ENCODE peak calls at places on chromosome 6, in eight cellular contexts. One of them, this sample, is unnamed. For H3K27me3 and H3K9me3, the result is how much of the 10 kb centered on the place peaks cover.

GRCh38 chr6:84575264-84575663 is 189.1 kb downstream of the TBX18 start:
- DNase-seq in WERI-Rb-1: no peak
- DNase-seq in AG04450: no peak
- DNase-seq in spleen: no peak
- DNase-seq in HepG2: no peak
- DNase-seq in heart right ventricle: no peak
- DNase-seq in tibial nerve: no peak
- DNase-seq in breast epithelium: no peak
- DNase-seq in this sample: no peak

GRCh38 chr6:41451039-41451438 is 95.1 kb upstream of the FOXP4 start:
- DNase-seq in HepG2: no peak
- DNase-seq in WERI-Rb-1: peak
- DNase-seq in heart right ventricle: peak
- DNase-seq in breast epithelium: no peak
- DNase-seq in AG04450: no peak
- DNase-seq in spleen: no peak
- DNase-seq in tibial nerve: no peak
- DNase-seq in this sample: no peak

GRCh38 chr6:14713008-14713452 is 532.8 kb upstream of the JARID2 start:
- DNase-seq in HepG2: no peak
- DNase-seq in breast epithelium: no peak
- DNase-seq in AG04450: no peak
- DNase-seq in WERI-Rb-1: no peak
- DNase-seq in tibial nerve: no peak
- DNase-seq in heart right ventricle: peak
- DNase-seq in spleen: no peak
- DNase-seq in this sample: peak

GRCh38 chr6:135274561-135275293 is 93.6 kb downstream of the MYB start:
- DNase-seq in breast epithelium: no peak
- DNase-seq in spleen: no peak
- DNase-seq in HepG2: no peak
- DNase-seq in WERI-Rb-1: no peak
- DNase-seq in tibial nerve: no peak
- DNase-seq in heart right ventricle: no peak
- DNase-seq in AG04450: no peak
- DNase-seq in this sample: no peak

GRCh38 chr6:154638369-154638768 is 94.8 kb upstream of the SCAF8 start:
- DNase-seq in AG04450: no peak
- DNase-seq in HepG2: no peak
- DNase-seq in spleen: no peak
- DNase-seq in heart right ventricle: no peak
- DNase-seq in breast epithelium: no peak
- DNase-seq in tibial nerve: no peak
- DNase-seq in WERI-Rb-1: no peak
- DNase-seq in this sample: no peak

GRCh38 chr6:33768644-33769120 is 20.2 kb downstream of the LEMD2 start:
- DNase-seq in WERI-Rb-1: peak
- DNase-seq in tibial nerve: peak
- DNase-seq in breast epithelium: peak
- DNase-seq in AG04450: peak
- DNase-seq in spleen: peak
- DNase-seq in heart right ventricle: peak
- DNase-seq in HepG2: peak
- DNase-seq in this sample: peak

GRCh38 chr6:4809999-4810918 is 34.1 kb downstream of the CDYL start:
- DNase-seq in HepG2: peak
- DNase-seq in heart right ventricle: no peak
- DNase-seq in spleen: no peak
- DNase-seq in tibial nerve: no peak
- DNase-seq in breast epithelium: no peak
- DNase-seq in AG04450: no peak
- DNase-seq in WERI-Rb-1: no peak
- DNase-seq in this sample: peak

GRCh38 chr6:83708970-83709747 is at the start of gene SNAP91:
- DNase-seq in WERI-Rb-1: peak
- DNase-seq in heart right ventricle: peak
- DNase-seq in spleen: peak
- DNase-seq in tibial nerve: no peak
- DNase-seq in breast epithelium: no peak
- DNase-seq in HepG2: no peak
- DNase-seq in AG04450: no peak
- DNase-seq in this sample: peak

GRCh38 chr6:144675231-144675861 is 390.2 kb downstream of the UTRN start:
- DNase-seq in breast epithelium: no peak
- DNase-seq in AG04450: no peak
- DNase-seq in HepG2: no peak
- DNase-seq in spleen: no peak
- DNase-seq in WERI-Rb-1: no peak
- DNase-seq in tibial nerve: no peak
- DNase-seq in heart right ventricle: no peak
- DNase-seq in this sample: no peak

GRCh38 chr6:87555506-87555905 is 34.3 kb downstream of the RARS2 start:
- DNase-seq in heart right ventricle: no peak
- DNase-seq in HepG2: no peak
- DNase-seq in spleen: no peak
- DNase-seq in AG04450: no peak
- DNase-seq in WERI-Rb-1: no peak
- DNase-seq in breast epithelium: no peak
- DNase-seq in tibial nerve: no peak
- DNase-seq in this sample: no peak

GRCh38 chr6:87561012-87561411 is 28.8 kb downstream of the RARS2 start:
- DNase-seq in breast epithelium: no peak
- DNase-seq in WERI-Rb-1: no peak
- DNase-seq in tibial nerve: no peak
- DNase-seq in AG04450: no peak
- DNase-seq in HepG2: no peak
- DNase-seq in heart right ventricle: no peak
- DNase-seq in spleen: no peak
- DNase-seq in this sample: no peak

GRCh38 chr6:87553159-87553765 is 36.5 kb downstream of the RARS2 start:
- DNase-seq in heart right ventricle: no peak
- DNase-seq in tibial nerve: no peak
- DNase-seq in AG04450: no peak
- DNase-seq in spleen: no peak
- DNase-seq in breast epithelium: no peak
- DNase-seq in HepG2: no peak
- DNase-seq in WERI-Rb-1: no peak
- DNase-seq in this sample: no peak

DNA sequence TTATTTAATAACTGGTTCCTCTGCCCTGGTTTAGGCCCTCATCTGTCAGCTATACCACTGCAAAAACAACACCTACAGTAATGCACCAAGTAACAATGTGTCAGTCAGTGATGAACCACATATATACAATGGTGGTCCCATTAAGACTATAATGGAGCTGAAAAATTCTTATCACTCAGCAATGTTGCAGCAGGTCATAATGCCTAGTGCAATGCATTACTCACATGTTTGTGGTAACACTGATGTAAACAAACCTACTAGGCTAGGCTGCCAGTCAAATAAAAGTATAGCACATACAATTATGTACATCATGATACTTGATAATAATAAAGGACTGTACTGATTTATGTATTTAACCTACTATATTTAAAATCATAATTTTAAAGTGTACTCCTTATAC is 31.3 kb downstream of the RARS2 start:
- DNase-seq in heart right ventricle: no peak
- DNase-seq in tibial nerve: no peak
- DNase-seq in spleen: no peak
- DNase-seq in breast epithelium: no peak
- DNase-seq in AG04450: no peak
- DNase-seq in HepG2: no peak
- DNase-seq in WERI-Rb-1: no peak
- DNase-seq in this sample: no peak
- H3K27me3 ChIP-seq in heart right ventricle: under half
- H3K27me3 ChIP-seq in tibial nerve: under half
- H3K27me3 ChIP-seq in spleen: under half
- H3K27me3 ChIP-seq in breast epithelium: under half
- H3K27me3 ChIP-seq in AG04450: under half
- H3K27me3 ChIP-seq in HepG2: under half
- H3K27me3 ChIP-seq in WERI-Rb-1: under half
- H3K27me3 ChIP-seq in this sample: under half

GRCh38 chr6:379367-380181 is 12.0 kb upstream of the IRF4 start:
- DNase-seq in tibial nerve: no peak
- DNase-seq in WERI-Rb-1: no peak
- DNase-seq in heart right ventricle: no peak
- DNase-seq in HepG2: no peak
- DNase-seq in AG04450: no peak
- DNase-seq in spleen: peak
- DNase-seq in breast epithelium: no peak
- DNase-seq in this sample: no peak
- H3K9me3 ChIP-seq in tibial nerve: under half
- H3K9me3 ChIP-seq in WERI-Rb-1: under half
- H3K9me3 ChIP-seq in heart right ventricle: under half
- H3K9me3 ChIP-seq in HepG2: under half
- H3K9me3 ChIP-seq in AG04450: under half
- H3K9me3 ChIP-seq in spleen: under half
- H3K9me3 ChIP-seq in breast epithelium: under half
- H3K9me3 ChIP-seq in this sample: under half

GRCh38 chr6:137879885-137880430 is 12.9 kb downstream of the TNFAIP3 start:
- DNase-seq in AG04450: no peak
- DNase-seq in spleen: no peak
- DNase-seq in HepG2: no peak
- DNase-seq in WERI-Rb-1: no peak
- DNase-seq in breast epithelium: no peak
- DNase-seq in heart right ventricle: no peak
- DNase-seq in tibial nerve: no peak
- DNase-seq in this sample: no peak

GRCh38 chr6:137880633-137881521 is 13.8 kb downstream of the TNFAIP3 start:
- DNase-seq in heart right ventricle: peak
- DNase-seq in AG04450: no peak
- DNase-seq in breast epithelium: no peak
- DNase-seq in HepG2: no peak
- DNase-seq in WERI-Rb-1: no peak
- DNase-seq in tibial nerve: no peak
- DNase-seq in spleen: peak
- DNase-seq in this sample: no peak

GRCh38 chr6:137883400-137883888 is 16.4 kb downstream of the TNFAIP3 start:
- DNase-seq in WERI-Rb-1: no peak
- DNase-seq in HepG2: no peak
- DNase-seq in AG04450: no peak
- DNase-seq in heart right ventricle: no peak
- DNase-seq in spleen: no peak
- DNase-seq in tibial nerve: no peak
- DNase-seq in breast epithelium: no peak
- DNase-seq in this sample: no peak

GRCh38 chr6:137882225-137882961 is 15.3 kb downstream of the TNFAIP3 start:
- DNase-seq in tibial nerve: no peak
- DNase-seq in WERI-Rb-1: no peak
- DNase-seq in breast epithelium: no peak
- DNase-seq in spleen: no peak
- DNase-seq in heart right ventricle: no peak
- DNase-seq in AG04450: no peak
- DNase-seq in HepG2: no peak
- DNase-seq in this sample: no peak

DNA sequence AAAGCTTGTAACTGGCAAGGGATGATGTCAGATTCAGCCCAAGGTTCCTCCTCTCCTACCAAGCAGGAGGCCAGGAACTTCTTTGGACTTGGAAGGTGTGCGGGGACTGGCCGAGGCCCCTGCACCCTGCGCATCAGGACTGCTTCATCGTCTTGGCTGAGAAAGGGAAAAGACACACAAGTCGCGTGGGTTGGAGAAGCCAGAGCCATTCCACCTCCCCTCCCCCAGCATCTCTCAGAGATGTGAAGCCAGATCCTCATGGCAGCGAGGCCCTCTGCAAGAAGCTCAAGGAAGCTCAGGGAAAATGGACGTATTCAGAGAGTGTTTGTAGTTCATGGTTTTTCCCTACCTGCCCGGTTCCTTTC is 14.4 kb downstream of the TNFAIP3 start:
- DNase-seq in breast epithelium: no peak
- DNase-seq in spleen: no peak
- DNase-seq in HepG2: no peak
- DNase-seq in heart right ventricle: no peak
- DNase-seq in WERI-Rb-1: no peak
- DNase-seq in tibial nerve: no peak
- DNase-seq in AG04450: no peak
- DNase-seq in this sample: no peak
- H3K4me3 ChIP-seq in breast epithelium: no peak
- H3K4me3 ChIP-seq in spleen: no peak
- H3K4me3 ChIP-seq in HepG2: no peak
- H3K4me3 ChIP-seq in heart right ventricle: no peak
- H3K4me3 ChIP-seq in WERI-Rb-1: no peak
- H3K4me3 ChIP-seq in tibial nerve: no peak
- H3K4me3 ChIP-seq in AG04450: no peak
- H3K4me3 ChIP-seq in this sample: no peak

GRCh38 chr6:62737792-62738191 is 451.8 kb upstream of the KHDRBS2 start:
- DNase-seq in heart right ventricle: no peak
- DNase-seq in breast epithelium: no peak
- DNase-seq in AG04450: no peak
- DNase-seq in WERI-Rb-1: no peak
- DNase-seq in tibial nerve: no peak
- DNase-seq in spleen: no peak
- DNase-seq in HepG2: no peak
- DNase-seq in this sample: no peak
- H3K27me3 ChIP-seq in heart right ventricle: under half
- H3K27me3 ChIP-seq in breast epithelium: under half
- H3K27me3 ChIP-seq in AG04450: under half
- H3K27me3 ChIP-seq in WERI-Rb-1: under half
- H3K27me3 ChIP-seq in tibial nerve: under half
- H3K27me3 ChIP-seq in spleen: under half
- H3K27me3 ChIP-seq in HepG2: under half
- H3K27me3 ChIP-seq in this sample: under half

GRCh38 chr6:1190361-1190760 is 121.5 kb upstream of the FOXQ1 start:
- DNase-seq in HepG2: peak
- DNase-seq in tibial nerve: no peak
- DNase-seq in WERI-Rb-1: peak
- DNase-seq in AG04450: peak
- DNase-seq in heart right ventricle: no peak
- DNase-seq in spleen: no peak
- DNase-seq in breast epithelium: no peak
- DNase-seq in this sample: peak

GRCh38 chr6:1191141-1191630 is 120.7 kb upstream of the FOXQ1 start:
- DNase-seq in WERI-Rb-1: peak
- DNase-seq in heart right ventricle: no peak
- DNase-seq in AG04450: no peak
- DNase-seq in HepG2: no peak
- DNase-seq in spleen: no peak
- DNase-seq in breast epithelium: no peak
- DNase-seq in tibial nerve: no peak
- DNase-seq in this sample: no peak

GRCh38 chr6:1188199-1188598 is 123.7 kb upstream of the FOXQ1 start:
- DNase-seq in heart right ventricle: no peak
- DNase-seq in breast epithelium: no peak
- DNase-seq in HepG2: no peak
- DNase-seq in tibial nerve: no peak
- DNase-seq in WERI-Rb-1: no peak
- DNase-seq in spleen: no peak
- DNase-seq in AG04450: no peak
- DNase-seq in this sample: no peak

GRCh38 chr6:1184318-1184717 is 127.6 kb upstream of the FOXQ1 start:
- DNase-seq in heart right ventricle: no peak
- DNase-seq in spleen: no peak
- DNase-seq in HepG2: no peak
- DNase-seq in AG04450: no peak
- DNase-seq in breast epithelium: no peak
- DNase-seq in tibial nerve: no peak
- DNase-seq in WERI-Rb-1: no peak
- DNase-seq in this sample: no peak

GRCh38 chr6:1187293-1188131 is 124.4 kb upstream of the FOXQ1 start:
- DNase-seq in tibial nerve: no peak
- DNase-seq in WERI-Rb-1: no peak
- DNase-seq in HepG2: peak
- DNase-seq in heart right ventricle: no peak
- DNase-seq in breast epithelium: no peak
- DNase-seq in spleen: no peak
- DNase-seq in AG04450: no peak
- DNase-seq in this sample: no peak
- H3K9me3 ChIP-seq in tibial nerve: under half
- H3K9me3 ChIP-seq in WERI-Rb-1: under half
- H3K9me3 ChIP-seq in HepG2: under half
- H3K9me3 ChIP-seq in heart right ventricle: under half
- H3K9me3 ChIP-seq in breast epithelium: under half
- H3K9me3 ChIP-seq in spleen: under half
- H3K9me3 ChIP-seq in AG04450: under half
- H3K9me3 ChIP-seq in this sample: under half

This sample was measured in MG63.